ENCODE peak calls at places on chromosomes 5 and 9, in eight cellular contexts. T is PC-9, P is A549, E is HCT116, G is transverse colon, D is tibial artery, V is prostate gland, J is heart left ventricle. H is an unnamed sample.

GRCh38 chr9:3751125-3751758 is 225.4 kb upstream of the RFX3 start:
- DNase-seq in V (peak; percentile 16), E (no peak), T (no peak), J (no peak), G (no peak), D (no peak), P (peak; percentile 47), H (peak; percentile 66)

GRCh38 chr9:93958875-93959682 is 3.9 kb upstream of the BARX1 start:
- DNase-seq in E (no peak), J (peak; percentile 58), V (no peak), G (no peak), D (no peak), T (no peak), P (no peak), H (no peak)

GRCh38 chr5:1158647-1159340 is 42.6 kb upstream of the SLC6A19 start:
- DNase-seq in G (no peak), P (no peak), J (no peak), V (no peak), E (no peak), T (no peak), D (no peak), H (peak; percentile 84)

GRCh38 chr9:85744481-85744880 is 2.7 kb upstream of the AGTPBP1 start:
- DNase-seq in G (no peak), E (no peak), J (no peak), D (no peak), T (no peak), P (no peak), V (no peak), H (no peak)

GRCh38 chr5:55904152-55904551 is 53.0 kb downstream of the IL31RA start:
- DNase-seq in D (no peak), E (no peak), G (no peak), T (no peak), P (no peak), J (no peak), V (no peak), H (no peak)

GRCh38 chr9:126395439-126396212 is 69.0 kb downstream of the MVB12B start:
- DNase-seq in J (no peak), G (peak; percentile 31), E (peak; percentile 31), T (no peak), V (peak; percentile 29), P (no peak), D (no peak), H (no peak)

GRCh38 chr9:130172858-130173461 is 756 bp downstream of the NCS1 start:
- DNase-seq in G (no peak), J (no peak), T (no peak), V (no peak), D (peak; percentile 83), E (no peak), P (no peak), H (peak; percentile 44)

GRCh38 chr5:65262094-65262493 is 219.6 kb downstream of the ADAMTS6 start:
- DNase-seq in V (no peak), E (no peak), T (no peak), D (no peak), P (no peak), G (no peak), J (no peak), H (peak; percentile 2)

GRCh38 chr5:55360190-55360589 is 52.4 kb downstream of the MTREX start:
- DNase-seq in E (no peak), T (no peak), V (no peak), J (no peak), P (peak; percentile 4), D (no peak), G (no peak), H (no peak)

GRCh38 chr9:119349548-119349947 is 19.7 kb downstream of the BRINP1 start:
- DNase-seq in G (no peak), T (no peak), E (no peak), V (no peak), P (no peak), D (no peak), J (no peak), H (no peak)

GRCh38 chr9:2928386-2928785 is 84.5 kb upstream of the PUM3 start:
- DNase-seq in D (no peak), V (no peak), J (no peak), E (no peak), G (no peak), P (no peak), T (no peak), H (no peak)

GRCh38 chr9:108473209-108474112 is 382.3 kb downstream of the ACTL7B start:
- DNase-seq in G (peak; percentile 53), T (peak; percentile 86), V (peak; percentile 40), P (peak; percentile 89), E (no peak), J (no peak), D (peak; percentile 74), H (peak; percentile 51)

GRCh38 chr9:109319631-109320233 is 1.1 kb downstream of the EPB41L4B start:
- DNase-seq in P (no peak), J (no peak), G (peak; percentile 28), T (no peak), V (no peak), D (no peak), E (no peak), H (no peak)

GRCh38 chr5:82335807-82336206 is 57.7 kb upstream of the RPS23 start:
- DNase-seq in P (no peak), T (no peak), G (no peak), E (no peak), D (peak; percentile 81), J (no peak), V (no peak), H (no peak)

GRCh38 chr5:179762781-179763176 is 30.2 kb downstream of the MAML1 start:
- DNase-seq in D (no peak), T (peak; percentile 41), E (no peak), J (no peak), P (no peak), V (no peak), G (no peak), H (no peak)

GRCh38 chr5:80854583-80854982 is 105.6 kb upstream of the RASGRF2 start:
- DNase-seq in J (no peak), G (no peak), E (no peak), V (no peak), P (no peak), T (no peak), D (no peak), H (no peak)

GRCh38 chr9:136354592-136355085 is 8.9 kb downstream of the DNLZ start:
- DNase-seq in P (peak; percentile 52), G (peak; percentile 24), T (peak; percentile 63), J (peak; percentile 83), V (no peak), D (no peak), E (no peak), H (no peak)

GRCh38 chr9:81182421-81182820 is 506.9 kb downstream of the TLE1 start:
- DNase-seq in J (no peak), G (no peak), T (peak; percentile 40), V (no peak), P (peak; percentile 20), D (no peak), E (no peak), H (peak; percentile 33)

GRCh38 chr5:134007581-134008256 is 2.9 kb upstream of the VDAC1 start:
- DNase-seq in V (no peak), P (peak; percentile 44), G (no peak), E (no peak), T (no peak), D (no peak), J (no peak), H (no peak)

GRCh38 chr5:106174903-106175302 is 1495.8 kb downstream of the EFNA5 start:
- DNase-seq in E (no peak), G (no peak), T (no peak), V (no peak), D (no peak), P (no peak), J (no peak), H (no peak)

DNA sequence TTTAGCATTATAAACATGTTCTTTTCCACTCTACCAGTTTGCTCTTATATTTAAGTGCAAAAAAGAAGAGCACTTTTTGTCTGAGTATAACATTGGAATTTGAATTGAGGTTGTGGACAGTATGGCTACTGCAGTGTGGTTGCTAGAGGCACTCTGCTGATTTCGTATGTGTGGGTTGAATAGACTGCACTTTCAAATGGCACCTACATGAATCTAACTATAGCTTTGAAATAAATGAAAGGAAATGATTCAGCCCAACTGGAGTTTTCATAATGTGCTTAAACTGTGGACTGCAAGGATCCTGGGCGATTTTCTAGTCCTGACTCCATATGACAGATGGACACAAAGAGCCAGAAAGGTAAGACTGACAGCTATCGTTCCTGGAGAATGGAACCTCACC is 657.6 kb upstream of the RIOK2 start:
- DNase-seq in E (no peak), V (no peak), T (no peak), P (no peak), G (no peak), J (no peak), D (no peak), H (no peak)
- H3K4me3 ChIP-seq in E (no peak overlapping the region), V (no peak overlapping the region), T (no peak overlapping the region), P (no peak overlapping the region), G (no peak overlapping the region), J (no peak overlapping the region), D (no peak overlapping the region), H (no peak overlapping the region)

DNA sequence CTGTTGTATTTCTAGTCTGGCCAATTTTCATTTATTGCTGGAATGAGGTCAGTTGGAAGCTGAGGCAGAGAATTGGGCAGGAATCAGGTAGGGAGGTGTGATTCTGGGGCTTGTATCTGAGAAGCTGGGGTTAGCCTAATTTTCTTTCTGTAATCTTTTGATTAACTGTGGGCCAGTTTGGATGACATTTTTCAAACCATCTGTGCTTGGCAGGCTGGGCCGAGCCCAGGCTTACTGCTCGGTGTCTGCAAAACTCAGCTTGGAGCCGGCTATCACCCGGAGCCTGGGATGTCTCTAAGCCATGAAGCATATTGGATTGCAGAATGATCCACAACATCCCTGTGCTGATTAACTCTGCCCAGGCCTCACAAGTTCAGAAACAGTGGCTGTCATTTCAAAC is 26.5 kb downstream of the KCNMB1 start:
- DNase-seq in G (no peak), E (no peak), J (no peak), V (no peak), D (no peak), P (no peak), T (no peak), H (no peak)
- H3K27ac ChIP-seq in G (peak overlapping the region; percentile 38), E (no peak overlapping the region), J (peak overlapping the region; percentile 76), V (no peak overlapping the region), D (no peak overlapping the region), P (no peak overlapping the region), T (no peak overlapping the region), H (no peak overlapping the region)

DNA sequence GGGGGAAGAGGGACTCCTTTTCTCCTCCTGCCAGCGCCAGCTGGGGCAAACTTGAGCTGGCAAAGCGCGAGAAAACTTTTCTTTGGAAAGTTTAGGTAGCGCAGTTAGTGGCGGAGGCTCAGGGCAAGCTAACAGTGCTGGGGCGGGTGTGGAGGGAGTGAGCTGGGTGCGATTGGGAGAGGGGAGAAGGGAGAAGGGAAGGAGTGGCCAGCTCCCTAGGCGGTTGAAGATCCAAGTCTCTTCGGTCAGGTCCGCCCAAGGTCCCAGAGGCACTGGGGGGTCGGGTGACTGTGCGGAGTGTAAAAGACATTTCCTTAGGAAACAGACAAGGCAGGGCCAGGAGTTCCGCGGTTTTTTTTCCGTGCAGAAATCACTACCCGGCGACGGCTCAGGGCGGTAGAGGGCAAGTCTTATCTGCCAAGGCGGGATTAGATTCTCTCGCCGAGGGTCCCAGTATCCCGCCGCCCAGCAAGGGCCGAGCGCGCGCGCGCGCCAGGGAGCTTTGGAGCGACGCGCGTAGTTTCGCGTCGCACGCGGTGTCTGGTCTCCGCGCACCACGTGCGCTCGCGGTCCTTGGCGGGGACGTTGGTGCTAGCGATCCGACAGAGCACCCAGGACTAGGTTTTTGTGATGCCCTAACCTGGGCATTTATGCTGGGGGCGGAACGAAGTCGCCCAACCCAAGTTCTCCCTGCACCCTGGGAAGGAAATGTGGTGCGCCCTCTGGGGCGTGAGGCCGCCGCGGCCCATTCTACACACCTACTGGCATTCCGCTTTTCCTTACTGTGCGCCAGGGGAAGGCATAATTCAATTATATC is 33.7 kb upstream of the NFIB start:
- DNase-seq in G (peak; percentile 28), T (no peak), J (peak; percentile 76), D (peak; percentile 89), P (peak; percentile 68), E (no peak), V (no peak), H (no peak)
- H3K4me3 ChIP-seq in G (peak overlapping the region; percentile 48), T (peak overlapping the region; percentile 49), J (peak overlapping the region; percentile 72), D (peak overlapping the region; percentile 60), P (peak overlapping the region; percentile 55), E (no peak overlapping the region), V (peak overlapping the region; percentile 33), H (no peak overlapping the region)

GRCh38 chr9:91844656-91845291 is 105.3 kb downstream of the ROR2 start:
- DNase-seq in P (no peak), V (no peak), E (no peak), D (no peak), J (no peak), G (no peak), T (no peak), H (no peak)
- H3K27ac ChIP-seq in P (no peak overlapping the region), V (peak overlapping the region; percentile 49), E (no peak overlapping the region), D (no peak overlapping the region), J (no peak overlapping the region), G (peak overlapping the region; percentile 69), T (no peak overlapping the region), H (no peak overlapping the region)